ENCODE peak calls at places on chromosomes 1 and 21, in seven cellular contexts. Q is fibroblast of villous mesenchyme, I is adrenal gland, J is astrocyte of the cerebellum, U is brain microvascular endothelial cell, Z is lower leg skin, D is A549. S is an unnamed sample.

GRCh38 chr1:94124538-94124937 is 3.6 kb upstream of the ABCA4 start:
- DNase-seq in Q (no peak), I (no peak), J (no peak), U (no peak), Z (no peak), D (no peak), S (no peak)

GRCh38 chr1:206912445-206913095 is 9.2 kb downstream of the FCMR start:
- DNase-seq in Q (peak; percentile 80), I (peak; percentile 77), J (peak; percentile 63), U (peak; percentile 79), Z (peak; percentile 74), D (peak; percentile 87), S (no peak)

GRCh38 chr1:12615916-12616708 is 1.9 kb downstream of the DHRS3 start:
- DNase-seq in Q (peak; percentile 71), I (peak; percentile 75), J (no peak), U (no peak), Z (no peak), D (no peak), S (no peak)

GRCh38 chr1:162536511-162536910 is 25.0 kb upstream of the UAP1 start:
- DNase-seq in Q (no peak), I (no peak), J (no peak), U (no peak), Z (no peak), D (no peak), S (no peak)

GRCh38 chr1:2784854-2785630 is 16.5 kb downstream of the TTC34 start:
- DNase-seq in Q (no peak), I (no peak), J (no peak), U (no peak), Z (no peak), D (no peak), S (no peak)

GRCh38 chr1:220843481-220844011 is 35.7 kb upstream of the HLX start:
- DNase-seq in Q (peak; percentile 16), I (peak; percentile 30), J (peak; percentile 55), U (peak; percentile 3), Z (no peak), D (no peak), S (no peak)

GRCh38 chr1:58244872-58245271 is 301.7 kb downstream of the OMA1 start:
- DNase-seq in Q (no peak), I (no peak), J (no peak), U (no peak), Z (no peak), D (no peak), S (no peak)

GRCh38 chr1:223508819-223509218 is 115.6 kb downstream of the CCDC185 start:
- DNase-seq in Q (no peak), I (no peak), J (no peak), U (no peak), Z (no peak), D (no peak), S (no peak)

GRCh38 chr21:44324106-44324853 is 14.9 kb downstream of the CFAP410 start:
- DNase-seq in Q (no peak), I (no peak), J (no peak), U (no peak), Z (no peak), D (no peak), S (no peak)

GRCh38 chr1:25867210-25867991 is 8.1 kb downstream of the PAQR7 start:
- DNase-seq in Q (no peak), I (no peak), J (no peak), U (no peak), Z (no peak), D (no peak), S (peak; percentile 82)

GRCh38 chr1:40641601-40642242 is 23.8 kb downstream of the RIMS3 start:
- DNase-seq in Q (no peak), I (no peak), J (no peak), U (no peak), Z (no peak), D (no peak), S (no peak)

GRCh38 chr1:52423771-52424170 is 19.4 kb downstream of the PRPF38A start:
- DNase-seq in Q (no peak), I (no peak), J (no peak), U (no peak), Z (no peak), D (no peak), S (no peak)

GRCh38 chr1:204990059-204990664 is 52.9 kb upstream of the CNTN2 start:
- DNase-seq in Q (no peak), I (no peak), J (no peak), U (peak; percentile 9), Z (no peak), D (no peak), S (no peak)

GRCh38 chr1:21280011-21280471 is 10.2 kb downstream of the ECE1 start:
- DNase-seq in Q (no peak), I (no peak), J (no peak), U (no peak), Z (no peak), D (no peak), S (no peak)

GRCh38 chr1:157252473-157252872 is 114.3 kb upstream of the ETV3 start:
- DNase-seq in Q (no peak), I (no peak), J (peak; percentile 39), U (peak; percentile 58), Z (no peak), D (no peak), S (no peak)

GRCh38 chr1:186325239-186325638 is 49.8 kb downstream of the TPR start:
- DNase-seq in Q (peak; percentile 7), I (no peak), J (peak; percentile 1), U (peak; percentile 8), Z (no peak), D (no peak), S (no peak)

GRCh38 chr1:201378804-201379203 is 1.3 kb upstream of the TNNT2 start:
- DNase-seq in Q (no peak), I (no peak), J (no peak), U (no peak), Z (no peak), D (no peak), S (no peak)

GRCh38 chr1:11453742-11454442 is 25.1 kb upstream of the DISP3 start:
- DNase-seq in Q (no peak), I (no peak), J (no peak), U (no peak), Z (no peak), D (no peak), S (no peak)

GRCh38 chr1:179476484-179476883 is 99.3 kb downstream of the NPHS2 start:
- DNase-seq in Q (no peak), I (no peak), J (no peak), U (no peak), Z (no peak), D (no peak), S (no peak)

GRCh38 chr1:172270605-172271004 is 149.9 kb upstream of the C1orf105 start:
- DNase-seq in Q (no peak), I (no peak), J (no peak), U (no peak), Z (no peak), D (no peak), S (no peak)

GRCh38 chr1:234778215-234779159 is 168.5 kb upstream of the IRF2BP2 start:
- DNase-seq in Q (peak; percentile 8), I (peak; percentile 30), J (no peak), U (no peak), Z (no peak), D (peak; percentile 25), S (no peak)

DNA sequence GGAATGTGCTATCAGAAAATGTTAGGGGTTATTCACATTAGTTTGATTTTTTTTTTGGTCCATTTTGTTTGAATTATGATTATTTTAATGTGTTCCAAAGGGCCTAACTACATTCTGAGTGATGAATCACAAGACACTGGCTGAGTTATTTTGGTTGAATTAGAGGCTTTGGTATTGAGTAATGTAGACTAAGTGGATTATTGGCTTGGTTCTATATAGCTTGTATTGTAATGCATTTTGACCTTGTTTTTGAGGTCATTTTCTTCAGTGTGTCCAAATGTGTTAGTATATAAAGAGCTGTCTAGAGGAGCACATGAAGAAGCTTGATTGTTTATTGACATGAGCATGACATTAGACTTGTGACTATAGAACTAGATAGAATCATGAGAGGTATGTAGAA is 3.4 kb downstream of the ZNF326 start:
- DNase-seq in Q (peak; percentile 18), I (no peak), J (no peak), U (no peak), Z (no peak), D (no peak), S (no peak)
- H3K4me3 ChIP-seq in Q (no peak overlapping the region), I (no peak overlapping the region), J (no peak overlapping the region), U (no peak overlapping the region), Z (no peak overlapping the region), D (peak overlapping the region; percentile 15), S (no peak overlapping the region)

GRCh38 chr1:216310776-216311175 is 112.5 kb downstream of the USH2A start:
- DNase-seq in Q (peak; percentile 45), I (peak; percentile 27), J (no peak), U (peak; percentile 58), Z (no peak), D (no peak), S (peak; percentile 18)
- TF ChIP-seq CTCF in Q (peak; percentile 61), I (peak; percentile 45), J (peak; percentile 63), U (peak; percentile 83), Z (no peak), D (no peak), S (peak; percentile 92)

GRCh38 chr1:113088972-113089371 is 16.0 kb downstream of the LRIG2 start:
- DNase-seq in Q (no peak), I (no peak), J (no peak), U (no peak), Z (no peak), D (no peak), S (no peak)
- H3K4me3 ChIP-seq in Q (no peak overlapping the region), I (no peak overlapping the region), J (no peak overlapping the region), U (no peak overlapping the region), Z (no peak overlapping the region), D (no peak overlapping the region), S (no peak overlapping the region)

GRCh38 chr1:159532922-159533321 is 2.9 kb downstream of the OR10J5 start:
- DNase-seq in Q (no peak), I (no peak), J (no peak), U (no peak), Z (no peak), D (no peak), S (no peak)
- TF ChIP-seq CTCF in Q (no peak), I (no peak), J (no peak), U (no peak), Z (no peak), D (no peak), S (no peak)

GRCh38 chr1:156106624-156107488 is 7.7 kb upstream of the LMNA start:
- DNase-seq in Q (peak; percentile 51), I (no peak), J (no peak), U (no peak), Z (no peak), D (no peak), S (no peak)
- H3K4me3 ChIP-seq in Q (no peak overlapping the region), I (no peak overlapping the region), J (peak overlapping the region; percentile 7), U (peak overlapping the region; percentile 30), Z (no peak overlapping the region), D (peak overlapping the region; percentile 36), S (no peak overlapping the region)

S was measured in epithelial cell of proximal tubule.